ENCODE peak calls at places on chromosomes 6 and 20, in four cellular contexts. I is GM12878, X is K562, C is H1. Y is an unnamed sample.

GRCh38 chr6:91083226-91083625 is 496.4 kb upstream of the MAP3K7 start:
- DNase-seq in I (no peak), X (no peak), C (no peak), Y (no peak)

GRCh38 chr20:4045741-4046140 is 30.4 kb upstream of the RNF24 start:
- DNase-seq in I (no peak), X (no peak), C (no peak), Y (peak)

GRCh38 chr6:157832250-157832967 is 9.4 kb downstream of the SNX9 start:
- DNase-seq in I (no peak), X (no peak), C (no peak), Y (peak)

GRCh38 chr20:58075980-58076749 is 152.3 kb downstream of the ANKRD60 start:
- DNase-seq in I (no peak), X (no peak), C (no peak), Y (no peak)

GRCh38 chr6:68343901-68344300 is 291.2 kb upstream of the ADGRB3 start:
- DNase-seq in I (no peak), X (peak), C (peak), Y (peak)

GRCh38 chr20:46253391-46253790 is 54.9 kb downstream of the CDH22 start:
- DNase-seq in I (no peak), X (no peak), C (peak), Y (no peak)

GRCh38 chr6:111342913-111343312 is 140.1 kb downstream of the REV3L start:
- DNase-seq in I (no peak), X (no peak), C (no peak), Y (peak)

GRCh38 chr6:45657243-45657642 is 279.5 kb upstream of the SUPT3H start:
- DNase-seq in I (no peak), X (no peak), C (no peak), Y (peak)

GRCh38 chr6:144266091-144266649 is 19.0 kb upstream of the UTRN start:
- DNase-seq in I (no peak), X (no peak), C (no peak), Y (peak)

GRCh38 chr6:93713974-93714373 is 294.6 kb upstream of the EPHA7 start:
- DNase-seq in I (no peak), X (no peak), C (no peak), Y (no peak)

GRCh38 chr20:10429443-10429981 is 4.5 kb downstream of the MKKS start:
- DNase-seq in I (no peak), X (no peak), C (no peak), Y (no peak)

GRCh38 chr6:38846844-38847243 is 131.7 kb downstream of the DNAH8 start:
- DNase-seq in I (no peak), X (no peak), C (no peak), Y (peak)

GRCh38 chr6:148342146-148343027 is at the start of gene SASH1:
- DNase-seq in I (peak), X (no peak), C (peak), Y (peak)

GRCh38 chr6:111938710-111939109 is 65.5 kb upstream of the FYN start:
- DNase-seq in I (no peak), X (no peak), C (no peak), Y (peak)

GRCh38 chr6:21455071-21455470 is 138.5 kb upstream of the SOX4 start:
- DNase-seq in I (no peak), X (no peak), C (no peak), Y (peak)

GRCh38 chr20:19885981-19886665 is 128.1 kb downstream of the RIN2 start:
- DNase-seq in I (no peak), X (no peak), C (no peak), Y (peak)

GRCh38 chr20:23231561-23232218 is 118.9 kb upstream of the NXT1 start:
- DNase-seq in I (no peak), X (no peak), C (no peak), Y (peak)

GRCh38 chr6:133610271-133610840 is 278.6 kb upstream of the TCF21 start:
- DNase-seq in I (no peak), X (no peak), C (no peak), Y (peak)

GRCh38 chr6:112016335-112016734 is 37.6 kb upstream of the CCN6 start:
- DNase-seq in I (no peak), X (no peak), C (no peak), Y (peak)

GRCh38 chr6:29509711-29510110 is 22.0 kb upstream of the MAS1L start:
- DNase-seq in I (no peak), X (no peak), C (no peak), Y (no peak)

GRCh38 chr20:54320148-54320607 is 112.3 kb downstream of the PFDN4 start:
- DNase-seq in I (no peak), X (no peak), C (no peak), Y (peak)

GRCh38 chr20:1633535-1633934 is 13.7 kb upstream of the SIRPB1 start:
- DNase-seq in I (no peak), X (peak), C (no peak), Y (no peak)

GRCh38 chr6:33914519-33915120 is 110.8 kb upstream of the MLN start:
- DNase-seq in I (no peak), X (no peak), C (no peak), Y (no peak)

DNA sequence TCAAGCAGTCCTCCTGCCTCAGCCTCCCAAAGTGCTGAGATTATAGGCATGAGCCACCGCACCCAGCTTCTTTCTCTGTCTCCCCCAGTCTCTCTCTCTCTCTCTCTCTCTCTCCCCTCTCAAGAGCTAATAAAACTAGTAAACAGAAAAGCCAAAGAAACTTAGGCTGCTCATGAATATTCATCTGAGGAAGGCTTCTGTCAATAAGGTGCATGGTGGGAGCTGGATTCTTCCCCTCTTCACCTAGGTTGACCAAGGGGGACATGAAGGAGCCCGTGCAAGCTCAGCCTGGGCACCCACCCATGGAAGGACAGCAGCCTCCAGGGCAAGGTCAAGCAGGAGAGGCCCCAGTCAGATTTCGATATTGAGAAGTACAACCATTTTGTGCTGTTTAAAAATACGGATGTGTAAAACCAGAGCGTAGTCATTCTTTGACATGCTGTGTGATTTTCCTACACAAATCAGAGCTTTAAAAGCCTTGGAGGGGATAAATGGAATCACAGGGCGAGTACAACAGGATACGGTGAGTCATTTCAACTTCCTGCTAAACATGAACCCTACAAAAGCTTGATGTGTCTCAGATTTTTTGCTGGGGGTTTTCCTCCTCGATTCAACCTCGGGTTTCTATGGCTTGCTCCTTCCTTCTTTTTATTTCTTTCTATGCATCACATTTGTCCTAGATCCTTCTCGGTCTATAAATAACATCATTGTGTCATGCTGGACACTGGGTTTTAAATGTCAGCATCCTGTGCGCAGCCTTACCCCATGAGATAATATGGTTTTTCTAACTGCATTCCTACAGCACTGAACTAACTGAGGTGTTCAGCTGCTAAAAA is 368.9 kb upstream of the JARID2 start:
- DNase-seq in I (peak), X (no peak), C (no peak), Y (peak)
- TF ChIP-seq CHD1 in I (no peak), X (no peak), C (no peak), Y (no peak)

DNA sequence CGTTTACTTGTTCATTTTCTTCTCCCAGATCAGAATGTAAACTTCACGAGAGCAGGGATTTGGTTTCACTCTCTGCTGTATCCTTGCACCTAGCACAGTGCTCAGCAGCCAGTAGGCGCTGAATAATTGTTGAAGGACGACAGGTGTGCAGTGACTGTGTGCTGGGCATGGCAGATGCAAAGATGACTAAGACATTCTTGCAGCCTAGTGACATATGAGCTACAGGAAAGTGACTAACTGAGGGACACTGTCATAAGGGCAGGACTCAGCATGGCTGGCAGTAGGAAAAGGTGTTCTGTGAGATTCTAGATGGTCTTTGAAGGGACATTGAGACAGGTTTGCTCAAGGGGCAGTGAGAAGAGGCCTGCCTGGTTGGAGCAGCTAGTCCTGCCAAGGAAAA is 4.0 kb upstream of the B4GALT5 start:
- DNase-seq in I (no peak), X (peak), C (no peak), Y (peak)
- TF ChIP-seq CHD1 in I (no peak), X (no peak), C (no peak), Y (no peak)

GRCh38 chr20:44720617-44720993 is 5.4 kb downstream of the CCN5 start:
- DNase-seq in I (no peak), X (no peak), C (no peak), Y (peak)
- TF ChIP-seq CHD1 in I (no peak), X (no peak), C (no peak), Y (no peak)

GRCh38 chr6:1856381-1856780 is 246.7 kb downstream of the FOXC1 start:
- DNase-seq in I (peak), X (no peak), C (no peak), Y (peak)
- TF ChIP-seq CHD1 in I (no peak), X (no peak), C (no peak), Y (no peak)

DNA sequence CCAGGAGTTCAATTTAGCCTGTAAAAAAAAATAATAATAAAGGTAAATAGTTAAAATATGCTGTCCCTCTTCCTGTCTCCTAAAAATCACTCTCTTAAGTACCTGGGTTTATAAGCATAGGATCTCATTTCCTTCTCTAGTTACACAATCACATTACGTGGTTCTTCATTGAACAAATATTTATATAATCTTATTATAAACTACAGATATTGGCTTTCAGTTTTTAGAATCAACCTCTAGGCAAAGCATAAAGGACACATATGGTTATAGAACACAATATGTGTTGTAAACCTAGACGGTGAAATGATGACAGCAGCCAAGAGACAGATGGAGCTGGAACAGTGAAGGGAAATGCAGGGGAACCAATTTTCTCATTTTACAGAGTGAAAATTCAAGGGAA is 83.0 kb upstream of the CDYL start:
- DNase-seq in I (no peak), X (no peak), C (no peak), Y (peak)
- TF ChIP-seq CHD1 in I (no peak), X (no peak), C (no peak), Y (no peak)

GRCh38 chr20:44541957-44542356 is 20.1 kb upstream of the SERINC3 start:
- DNase-seq in I (no peak), X (no peak), C (no peak), Y (no peak)
- TF ChIP-seq CHD1 in I (no peak), X (no peak), C (no peak), Y (no peak)